ENCODE peak calls at places on chromosomes 16 and 17, in eight cellular contexts. F, P, Z, C, H, Y, T and A are unnamed samples.

GRCh38 chr17:77721823-77722160 is 236.7 kb upstream of the TNRC6C start:
- DNase-seq in F (no peak), T (no peak), Y (no peak), P (no peak), H (no peak), C (no peak), Z (no peak), A (peak)

GRCh38 chr16:62194828-62195227 is 158.6 kb upstream of the CDH8 start:
- DNase-seq in P (no peak), Z (no peak), H (no peak), Y (no peak), F (no peak), C (no peak), T (no peak), A (no peak)

GRCh38 chr17:49612721-49613120 is 37.0 kb downstream of the NXPH3 start:
- DNase-seq in P (no peak), Z (no peak), T (no peak), H (no peak), C (no peak), Y (no peak), F (no peak), A (no peak)

GRCh38 chr16:2471653-2472487 is 773 bp downstream of the NTN3 start:
- DNase-seq in T (no peak), P (no peak), F (no peak), C (no peak), Y (no peak), H (no peak), Z (peak), A (no peak)

GRCh38 chr17:77317091-77317519 is 176.3 kb downstream of the SEC14L1 start:
- DNase-seq in H (no peak), F (no peak), Y (no peak), Z (no peak), P (no peak), C (no peak), T (no peak), A (no peak)

GRCh38 chr17:66494023-66494803 is 191.8 kb downstream of the PRKCA start:
- DNase-seq in Z (no peak), F (no peak), Y (no peak), H (peak), C (peak), T (no peak), P (no peak), A (no peak)

GRCh38 chr16:12815361-12815760 is 11.7 kb upstream of the CPPED1 start:
- DNase-seq in C (no peak), T (no peak), Z (no peak), P (no peak), Y (no peak), H (no peak), F (no peak), A (no peak)

GRCh38 chr17:14098246-14098645 is 28.9 kb downstream of the COX10 start:
- DNase-seq in F (no peak), C (no peak), Z (no peak), Y (no peak), T (no peak), H (peak), P (no peak), A (no peak)

GRCh38 chr16:75377971-75378386 is 55.3 kb downstream of the CFDP1 start:
- DNase-seq in F (no peak), T (no peak), Z (no peak), C (peak), Y (no peak), P (no peak), H (no peak), A (peak)

GRCh38 chr16:80938035-80938927 is 68.4 kb downstream of the CMC2 start:
- DNase-seq in C (peak), Y (no peak), F (no peak), Z (no peak), H (peak), P (no peak), T (no peak), A (no peak)

GRCh38 chr16:85350973-85351372 is 238.7 kb upstream of the CIBAR2 start:
- DNase-seq in C (peak), Y (peak), T (no peak), P (peak), H (peak), F (no peak), Z (peak), A (no peak)

GRCh38 chr16:59400830-59401229 is 666.7 kb upstream of the GOT2 start:
- DNase-seq in Y (no peak), F (no peak), P (no peak), C (no peak), H (no peak), T (no peak), Z (no peak), A (no peak)

GRCh38 chr16:55035037-55035436 is 104.4 kb downstream of the IRX5 start:
- DNase-seq in Z (no peak), Y (no peak), H (peak), C (no peak), P (no peak), F (no peak), T (no peak), A (peak)

GRCh38 chr17:77602883-77603640 is 355.4 kb upstream of the TNRC6C start:
- DNase-seq in C (no peak), H (no peak), Z (no peak), F (no peak), Y (no peak), T (no peak), P (no peak), A (peak)

GRCh38 chr16:78372302-78372701 is 272.8 kb downstream of the WWOX start:
- DNase-seq in P (no peak), T (no peak), Z (no peak), C (no peak), F (no peak), Y (no peak), H (no peak), A (no peak)

GRCh38 chr16:56450275-56450889 is 750 bp downstream of the NUDT21 start:
- DNase-seq in Z (no peak), H (peak), C (no peak), P (no peak), T (no peak), F (no peak), Y (no peak), A (no peak)

GRCh38 chr16:26281681-26282080 is 589.9 kb downstream of the HS3ST4 start:
- DNase-seq in H (no peak), F (no peak), Z (no peak), C (no peak), P (no peak), Y (no peak), T (no peak), A (peak)

GRCh38 chr16:20865420-20866126 is 34.6 kb downstream of the DCUN1D3 start:
- DNase-seq in Z (no peak), P (no peak), T (no peak), C (no peak), F (no peak), H (peak), Y (no peak), A (no peak)

GRCh38 chr17:72693147-72693878 is 399.2 kb downstream of the SLC39A11 start:
- DNase-seq in F (no peak), H (no peak), T (no peak), C (no peak), Z (no peak), P (no peak), Y (no peak), A (no peak)

GRCh38 chr16:89598199-89598598 is 15.2 kb upstream of the DPEP1 start:
- DNase-seq in H (no peak), Z (no peak), P (no peak), C (no peak), Y (no peak), T (no peak), F (no peak), A (no peak)

GRCh38 chr17:7038025-7038862 is 2.4 kb downstream of the SLC16A13 start:
- DNase-seq in C (no peak), Y (no peak), F (no peak), Z (no peak), P (no peak), T (no peak), H (no peak), A (peak)

GRCh38 chr16:19967561-19967960 is 82.9 kb upstream of the GPRC5B start:
- DNase-seq in C (no peak), P (no peak), Z (no peak), F (no peak), H (no peak), Y (no peak), T (no peak), A (peak)

GRCh38 chr17:7313028-7313889 is 1.9 kb downstream of the GPS2 start:
- DNase-seq in T (no peak), H (peak), P (no peak), Y (no peak), C (no peak), F (no peak), Z (no peak), A (peak)

GRCh38 chr17:64635647-64636305 is 26.3 kb downstream of the SMURF2 start:
- DNase-seq in Z (no peak), H (no peak), C (no peak), F (no peak), Y (no peak), P (no peak), T (no peak), A (no peak)

GRCh38 chr17:77400445-77400870 is 259.7 kb downstream of the SEC14L1 start:
- DNase-seq in T (peak), P (no peak), H (no peak), Y (peak), Z (no peak), F (peak), C (no peak), A (peak)

GRCh38 chr17:27520571-27521185 is 64.4 kb downstream of the KSR1 start:
- DNase-seq in P (no peak), Y (no peak), T (no peak), F (no peak), Z (no peak), H (no peak), C (no peak), A (no peak)

GRCh38 chr16:11791144-11791828 is 5.8 kb downstream of the ZC3H7A start:
- DNase-seq in F (no peak), Z (no peak), Y (no peak), C (no peak), H (no peak), P (peak), T (no peak), A (no peak)

GRCh38 chr17:45341389-45342158 is 24.8 kb upstream of the MAP3K14 start:
- DNase-seq in P (peak), F (no peak), Y (peak), T (no peak), Z (no peak), C (peak), H (peak), A (peak)

GRCh38 chr16:82657786-82658185 is 31.0 kb downstream of the CDH13 start:
- DNase-seq in C (no peak), P (no peak), F (no peak), Z (no peak), Y (no peak), H (no peak), T (no peak), A (no peak)

GRCh38 chr16:88200896-88201185 is 181.9 kb upstream of the ZNF469 start:
- DNase-seq in Y (no peak), T (no peak), Z (no peak), H (no peak), C (no peak), F (no peak), P (no peak), A (no peak)

GRCh38 chr16:67087291-67087690 is 22.4 kb upstream of the PHAF1 start:
- DNase-seq in T (no peak), P (no peak), C (no peak), Y (no peak), H (no peak), F (no peak), Z (no peak), A (no peak)

GRCh38 chr17:42676424-42677011 is at the start of gene PLEKHH3:
- DNase-seq in T (no peak), P (no peak), F (peak), Y (no peak), Z (no peak), H (no peak), C (no peak), A (no peak)

GRCh38 chr16:81531415-81531814 is 86.8 kb downstream of the CMIP start:
- DNase-seq in F (no peak), H (no peak), P (no peak), C (no peak), Y (no peak), T (no peak), Z (no peak), A (no peak)

GRCh38 chr16:85402910-85403692 is 210.0 kb upstream of the GSE1 start:
- DNase-seq in F (peak), P (peak), Y (peak), T (no peak), Z (no peak), H (no peak), C (no peak), A (no peak)

GRCh38 chr17:7016406-7016805 is 4.0 kb downstream of the RNASEK start:
- DNase-seq in Y (no peak), H (no peak), F (no peak), P (no peak), T (peak), C (no peak), Z (no peak), A (no peak)

GRCh38 chr17:2954898-2955445 is 108.4 kb downstream of the OR1D5 start:
- DNase-seq in T (no peak), C (peak), F (no peak), H (peak), P (peak), Z (no peak), Y (no peak), A (no peak)

GRCh38 chr16:50271148-50272041 is 5.0 kb downstream of the ADCY7 start:
- DNase-seq in H (no peak), F (no peak), Z (no peak), C (no peak), T (no peak), Y (no peak), P (no peak), A (no peak)

GRCh38 chr16:84577034-84577803 is 40.7 kb downstream of the COTL1 start:
- DNase-seq in P (no peak), T (no peak), H (no peak), F (no peak), Z (no peak), C (no peak), Y (no peak), A (no peak)

GRCh38 chr17:28384281-28385036 is 13.0 kb downstream of the SARM1 start:
- DNase-seq in T (peak), H (peak), Y (peak), Z (no peak), F (no peak), C (no peak), P (peak), A (peak)